ENCODE peak calls at places on chromosome 17, in seven cellular contexts. S is trophoblast cell, R is IMR-90, U is neuronal stem cell, O is mesenchymal stem cell, Y is H9, T is H1. G is an unnamed sample.
A peak's percentile ranks its signal among the peaks of the same experiment; 100 is the strongest.

GRCh38 chr17:8128125-8128784 is 4.3 kb upstream of the HES7 start:
- DNase-seq in S (peak; percentile 22), R (no peak), U (no peak), O (no peak), Y (no peak), T (no peak), G (no peak)

GRCh38 chr17:40347319-40348135 is 17.0 kb downstream of the GJD3 start:
- DNase-seq in S (no peak), R (no peak), U (no peak), O (no peak), Y (peak; percentile 64), T (no peak), G (no peak)

GRCh38 chr17:53127331-53127730 is 695.4 kb upstream of the KIF2B start:
- DNase-seq in S (no peak), R (no peak), U (no peak), O (no peak), Y (no peak), T (no peak), G (no peak)

GRCh38 chr17:38786372-38786771 is 13.0 kb downstream of the PIP4K2B start:
- DNase-seq in S (peak; percentile 17), R (no peak), U (no peak), O (no peak), Y (no peak), T (no peak), G (no peak)

GRCh38 chr17:2608350-2608913 is 15.0 kb downstream of the PAFAH1B1 start:
- DNase-seq in S (no peak), R (no peak), U (no peak), O (no peak), Y (no peak), T (no peak), G (no peak)

GRCh38 chr17:40750391-40750790 is 4.7 kb downstream of the KRT25 start:
- DNase-seq in S (no peak), R (no peak), U (no peak), O (no peak), Y (no peak), T (no peak), G (no peak)

GRCh38 chr17:15279011-15279477 is 13.9 kb upstream of the PMP22 start:
- DNase-seq in S (no peak), R (peak; percentile 97), U (no peak), O (peak; percentile 90), Y (no peak), T (no peak), G (peak; percentile 34)

GRCh38 chr17:8801135-8801840 is 2.1 kb upstream of the MFSD6L start:
- DNase-seq in S (no peak), R (no peak), U (no peak), O (no peak), Y (peak; percentile 31), T (no peak), G (no peak)

GRCh38 chr17:53150101-53150698 is 672.5 kb upstream of the KIF2B start:
- DNase-seq in S (no peak), R (no peak), U (no peak), O (no peak), Y (no peak), T (no peak), G (peak; percentile 31)

GRCh38 chr17:77098884-77099545 is 41.8 kb upstream of the SEC14L1 start:
- DNase-seq in S (peak; percentile 25), R (peak; percentile 85), U (no peak), O (peak; percentile 79), Y (no peak), T (no peak), G (no peak)

GRCh38 chr17:29588561-29589411 is 662 bp downstream of the GIT1 start:
- DNase-seq in S (no peak), R (peak; percentile 29), U (no peak), O (peak; percentile 57), Y (no peak), T (no peak), G (peak; percentile 62)

GRCh38 chr17:82177761-82178498 is 34.7 kb downstream of the CCDC57 start:
- DNase-seq in S (no peak), R (no peak), U (no peak), O (no peak), Y (no peak), T (no peak), G (no peak)

GRCh38 chr17:9020096-9020823 is 1.1 kb upstream of the NTN1 start:
- DNase-seq in S (no peak), R (no peak), U (no peak), O (no peak), Y (no peak), T (no peak), G (no peak)

GRCh38 chr17:19553036-19553435 is 19.4 kb downstream of the SLC47A1 start:
- DNase-seq in S (no peak), R (no peak), U (no peak), O (no peak), Y (no peak), T (no peak), G (no peak)

GRCh38 chr17:47844230-47844629 is 3.2 kb upstream of the SCRN2 start:
- DNase-seq in S (peak; percentile 91), R (peak; percentile 58), U (no peak), O (no peak), Y (no peak), T (no peak), G (no peak)

GRCh38 chr17:60049936-60050335 is 28.8 kb downstream of the HEATR6 start:
- DNase-seq in S (no peak), R (peak; percentile 16), U (no peak), O (peak; percentile 9), Y (no peak), T (no peak), G (peak; percentile 13)

GRCh38 chr17:32529604-32530003 is 42.8 kb downstream of the CDK5R1 start:
- DNase-seq in S (no peak), R (no peak), U (no peak), O (no peak), Y (no peak), T (no peak), G (no peak)
- H4K8ac ChIP-seq in S (no peak overlapping the region), R (no peak overlapping the region), U (peak overlapping the region; percentile 68), O (no peak overlapping the region), Y (no peak overlapping the region), T (no peak overlapping the region), G (no peak overlapping the region)

GRCh38 chr17:10172241-10172741 is 26.1 kb downstream of the GAS7 start:
- DNase-seq in S (peak; percentile 53), R (peak; percentile 37), U (no peak), O (peak; percentile 80), Y (no peak), T (no peak), G (peak; percentile 39)

GRCh38 chr17:10171581-10171981 is 26.8 kb downstream of the GAS7 start:
- DNase-seq in S (peak; percentile 55), R (peak; percentile 41), U (no peak), O (peak; percentile 81), Y (no peak), T (no peak), G (peak; percentile 78)

GRCh38 chr17:10171057-10171456 is 27.3 kb downstream of the GAS7 start:
- DNase-seq in S (no peak), R (no peak), U (no peak), O (no peak), Y (no peak), T (no peak), G (no peak)

GRCh38 chr17:10170233-10170632 is 28.2 kb downstream of the GAS7 start:
- DNase-seq in S (peak; percentile 73), R (no peak), U (no peak), O (no peak), Y (no peak), T (no peak), G (no peak)

GRCh38 chr17:10172778-10173177 is 25.6 kb downstream of the GAS7 start:
- DNase-seq in S (no peak), R (no peak), U (no peak), O (no peak), Y (no peak), T (no peak), G (no peak)
- H3K4ac ChIP-seq in S (no peak overlapping the region), R (no peak overlapping the region), U (no peak overlapping the region), O (no peak overlapping the region), Y (no peak overlapping the region), T (no peak overlapping the region), G (no peak overlapping the region)

DNA sequence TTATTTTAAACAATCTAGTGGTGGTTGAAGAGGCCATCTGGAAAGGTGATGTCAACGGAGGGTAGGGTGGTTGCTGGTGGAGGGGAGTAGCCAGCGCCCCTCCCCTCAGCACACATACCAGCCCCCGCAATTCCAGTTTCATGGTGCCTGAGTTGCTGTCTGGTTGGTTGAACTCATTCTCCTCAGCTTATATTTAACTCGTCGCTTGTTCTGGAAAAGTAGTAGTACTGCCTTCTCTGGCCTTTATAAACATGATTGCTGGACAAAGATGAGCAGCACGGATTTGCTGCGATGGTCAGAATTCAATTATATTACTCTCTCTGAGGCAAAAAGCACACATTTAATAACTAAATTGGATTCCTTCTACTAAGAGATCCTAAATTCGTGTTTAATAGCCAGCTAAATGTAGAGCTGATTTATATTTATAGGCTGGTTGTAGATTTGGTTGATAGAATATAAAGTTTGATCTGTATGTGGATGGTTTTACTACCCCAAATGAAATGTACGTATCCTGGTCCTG is 238.0 kb upstream of the TBX2 start:
- DNase-seq in S (no peak), R (peak; percentile 16), U (no peak), O (no peak), Y (no peak), T (no peak), G (no peak)
- H4K8ac ChIP-seq in S (no peak overlapping the region), R (no peak overlapping the region), U (no peak overlapping the region), O (no peak overlapping the region), Y (no peak overlapping the region), T (no peak overlapping the region), G (no peak overlapping the region)

DNA sequence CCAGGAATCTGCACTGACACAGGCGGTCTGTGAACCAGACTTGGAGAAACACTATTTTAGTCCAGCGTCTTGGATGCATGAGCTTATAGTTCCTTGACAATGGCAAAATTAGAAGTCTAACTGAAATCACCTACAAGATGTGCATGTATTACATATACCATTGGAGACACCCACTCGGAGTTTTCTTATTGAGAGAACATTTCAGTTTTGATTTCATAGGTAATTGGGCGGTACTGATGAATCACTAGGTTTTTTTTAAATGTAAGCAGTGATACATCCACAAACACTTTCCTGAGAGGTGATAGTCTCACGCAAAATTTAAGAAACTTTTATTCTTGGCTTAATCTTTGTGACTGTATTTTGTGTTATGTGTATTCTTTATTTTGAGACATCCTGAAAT is 69.8 kb downstream of the PRKCA start:
- DNase-seq in S (no peak), R (no peak), U (no peak), O (no peak), Y (no peak), T (no peak), G (no peak)
- H3K4ac ChIP-seq in S (no peak overlapping the region), R (no peak overlapping the region), U (no peak overlapping the region), O (no peak overlapping the region), Y (no peak overlapping the region), T (no peak overlapping the region), G (no peak overlapping the region)

DNA sequence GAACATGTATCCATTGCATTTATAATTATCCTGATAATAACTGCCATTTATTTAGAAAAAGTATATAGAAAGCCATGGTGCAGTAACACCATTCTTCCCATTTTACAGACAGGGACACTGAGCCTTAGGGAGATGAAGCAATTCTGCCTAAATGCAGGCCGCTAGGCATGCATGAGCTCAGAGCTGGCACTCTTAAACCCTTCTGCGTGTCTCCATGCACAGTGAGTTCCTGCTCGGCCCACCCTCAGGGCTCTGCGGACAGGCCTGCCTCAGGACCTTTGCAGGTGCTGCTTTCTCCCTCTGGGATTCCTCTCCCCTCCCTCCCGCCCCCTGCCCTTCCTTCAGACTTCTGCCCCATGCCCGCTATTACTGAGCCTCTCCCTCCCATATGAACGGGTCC is 54.3 kb upstream of the WSB1 start:
- DNase-seq in S (peak; percentile 58), R (no peak), U (no peak), O (no peak), Y (no peak), T (no peak), G (no peak)
- H4K8ac ChIP-seq in S (no peak overlapping the region), R (no peak overlapping the region), U (no peak overlapping the region), O (no peak overlapping the region), Y (no peak overlapping the region), T (no peak overlapping the region), G (no peak overlapping the region)

G was measured in mesendoderm.